ENCODE peak calls at places on chromosomes 7 and 10, in nine cellular contexts. M, I, N, D, B, H, F, Q and Y are unnamed samples.
A peak's percentile ranks its signal among the peaks of the same experiment; 100 is the strongest.

GRCh38 chr10:125116041-125116649 is 44.2 kb downstream of the CTBP2 start:
- DNase-seq in M (no peak), I (no peak), N (no peak), D (no peak), B (no peak), H (no peak), F (no peak), Q (no peak), Y (no peak)

GRCh38 chr10:132179551-132180392 is 7.0 kb upstream of the DPYSL4 start:
- DNase-seq in M (no peak), I (no peak), N (no peak), D (no peak), B (no peak), H (no peak), F (no peak), Q (no peak), Y (no peak)

GRCh38 chr10:29012926-29013554 is 275.8 kb upstream of the LYZL1 start:
- DNase-seq in M (no peak), I (no peak), N (no peak), D (no peak), B (no peak), H (no peak), F (no peak), Q (no peak), Y (no peak)

GRCh38 chr7:101299511-101300464 is 21.8 kb downstream of the IFT22 start:
- DNase-seq in M (no peak), I (no peak), N (no peak), D (no peak), B (no peak), H (no peak), F (no peak), Q (no peak), Y (no peak)

GRCh38 chr10:84820121-84820520 is 491.7 kb downstream of the CCSER2 start:
- DNase-seq in M (no peak), I (no peak), N (no peak), D (no peak), B (no peak), H (peak; percentile 66), F (peak; percentile 1), Q (no peak), Y (peak; percentile 12)

GRCh38 chr10:44950326-44951225 is 9.0 kb upstream of the RASSF4 start:
- DNase-seq in M (no peak), I (no peak), N (no peak), D (no peak), B (no peak), H (no peak), F (no peak), Q (no peak), Y (no peak)

GRCh38 chr10:93821051-93821772 is 63.5 kb downstream of the LGI1 start:
- DNase-seq in M (no peak), I (no peak), N (no peak), D (no peak), B (no peak), H (peak; percentile 59), F (peak; percentile 59), Q (peak; percentile 42), Y (peak; percentile 40)

GRCh38 chr10:31340343-31340742 is 21.3 kb downstream of the ZEB1 start:
- DNase-seq in M (no peak), I (no peak), N (no peak), D (no peak), B (no peak), H (no peak), F (no peak), Q (no peak), Y (no peak)

GRCh38 chr7:42274052-42274451 is 37.0 kb upstream of the GLI3 start:
- DNase-seq in M (peak; percentile 53), I (no peak), N (peak; percentile 36), D (no peak), B (no peak), H (no peak), F (peak; percentile 89), Q (no peak), Y (no peak)